ENCODE peak calls at places on chromosomes 16 and 17, in ten cellular contexts. One of them, this sample, is unnamed.

GRCh38 chr17:17134952-17135340 is 71.2 kb downstream of the PLD6 start:
- DNase-seq in AG04450: no peak
- DNase-seq in uterus: no peak
- DNase-seq in transverse colon: no peak
- DNase-seq in CD8-positive, alpha-beta memory T cell: no peak
- DNase-seq in ovary: no peak
- DNase-seq in small intestine: no peak
- DNase-seq in IMR-90: no peak
- DNase-seq in CD8-positive, alpha-beta T cell: no peak
- DNase-seq in GM23338: no peak
- DNase-seq in this sample: no peak

GRCh38 chr16:85170066-85171003 is 58.1 kb upstream of the CIBAR2 start:
- DNase-seq in AG04450: no peak
- DNase-seq in uterus: no peak
- DNase-seq in transverse colon: no peak
- DNase-seq in CD8-positive, alpha-beta memory T cell: peak; percentile 39
- DNase-seq in ovary: no peak
- DNase-seq in small intestine: no peak
- DNase-seq in IMR-90: no peak
- DNase-seq in CD8-positive, alpha-beta T cell: no peak
- DNase-seq in GM23338: no peak
- DNase-seq in this sample: no peak

GRCh38 chr17:33725675-33726271 is 432.7 kb upstream of the ASIC2 start:
- DNase-seq in AG04450: no peak
- DNase-seq in uterus: no peak
- DNase-seq in transverse colon: peak; percentile 24
- DNase-seq in CD8-positive, alpha-beta memory T cell: no peak
- DNase-seq in ovary: no peak
- DNase-seq in small intestine: peak; percentile 23
- DNase-seq in IMR-90: peak; percentile 17
- DNase-seq in CD8-positive, alpha-beta T cell: no peak
- DNase-seq in GM23338: peak; percentile 81
- DNase-seq in this sample: peak; percentile 8

GRCh38 chr16:48536600-48537200 is 73.3 kb downstream of the N4BP1 start:
- DNase-seq in AG04450: no peak
- DNase-seq in uterus: no peak
- DNase-seq in transverse colon: no peak
- DNase-seq in CD8-positive, alpha-beta memory T cell: no peak
- DNase-seq in ovary: no peak
- DNase-seq in small intestine: no peak
- DNase-seq in IMR-90: no peak
- DNase-seq in CD8-positive, alpha-beta T cell: no peak
- DNase-seq in GM23338: no peak
- DNase-seq in this sample: no peak

GRCh38 chr17:81641825-81642489 is 5.0 kb downstream of the TSPAN10 start:
- DNase-seq in AG04450: peak; percentile 29
- DNase-seq in uterus: no peak
- DNase-seq in transverse colon: no peak
- DNase-seq in CD8-positive, alpha-beta memory T cell: no peak
- DNase-seq in ovary: no peak
- DNase-seq in small intestine: no peak
- DNase-seq in IMR-90: peak; percentile 77
- DNase-seq in CD8-positive, alpha-beta T cell: no peak
- DNase-seq in GM23338: no peak
- DNase-seq in this sample: no peak

GRCh38 chr17:47918991-47919390 is 22.4 kb upstream of the PNPO start:
- DNase-seq in AG04450: no peak
- DNase-seq in uterus: no peak
- DNase-seq in transverse colon: no peak
- DNase-seq in CD8-positive, alpha-beta memory T cell: no peak
- DNase-seq in ovary: no peak
- DNase-seq in small intestine: no peak
- DNase-seq in IMR-90: no peak
- DNase-seq in CD8-positive, alpha-beta T cell: no peak
- DNase-seq in GM23338: no peak
- DNase-seq in this sample: no peak

GRCh38 chr16:54812229-54812628 is 118.4 kb upstream of the IRX5 start:
- DNase-seq in AG04450: no peak
- DNase-seq in uterus: no peak
- DNase-seq in transverse colon: no peak
- DNase-seq in CD8-positive, alpha-beta memory T cell: no peak
- DNase-seq in ovary: no peak
- DNase-seq in small intestine: no peak
- DNase-seq in IMR-90: no peak
- DNase-seq in CD8-positive, alpha-beta T cell: no peak
- DNase-seq in GM23338: no peak
- DNase-seq in this sample: no peak

GRCh38 chr17:65564793-65565192 is 3.3 kb upstream of the AXIN2 start:
- DNase-seq in AG04450: no peak
- DNase-seq in uterus: peak; percentile 72
- DNase-seq in transverse colon: no peak
- DNase-seq in CD8-positive, alpha-beta memory T cell: no peak
- DNase-seq in ovary: peak; percentile 64
- DNase-seq in small intestine: peak; percentile 81
- DNase-seq in IMR-90: peak; percentile 40
- DNase-seq in CD8-positive, alpha-beta T cell: no peak
- DNase-seq in GM23338: no peak
- DNase-seq in this sample: no peak

DNA sequence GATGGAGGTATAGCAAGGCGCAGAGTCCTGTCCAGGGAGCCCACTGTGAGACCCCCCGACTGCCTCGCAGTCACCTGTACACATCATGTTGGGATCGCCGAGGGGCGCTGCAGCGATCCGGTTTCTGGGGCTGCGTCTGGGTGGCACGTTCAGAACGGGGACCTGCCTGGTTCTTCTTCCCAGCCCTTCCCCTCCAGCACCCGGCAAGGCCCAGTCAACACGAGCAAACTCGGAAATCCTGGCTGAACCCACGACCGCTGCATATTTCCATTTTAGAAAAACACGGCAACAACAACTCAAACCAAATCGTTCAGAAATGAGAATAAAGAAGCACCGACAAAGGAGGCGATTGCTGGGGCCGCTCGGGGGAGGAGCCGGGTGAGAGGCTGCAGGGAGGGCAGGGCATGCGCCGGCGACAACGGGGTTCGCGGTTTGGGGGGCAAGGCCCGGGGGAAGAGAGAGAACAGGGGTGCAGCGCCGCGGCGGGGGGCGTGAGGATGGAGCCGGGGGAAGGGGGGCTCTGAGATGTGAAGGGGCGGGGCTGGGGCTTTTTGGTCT is 597 bp downstream of the HSDL1 start:
- DNase-seq in AG04450: no peak
- DNase-seq in uterus: peak; percentile 28
- DNase-seq in transverse colon: peak; percentile 33
- DNase-seq in CD8-positive, alpha-beta memory T cell: peak; percentile 66
- DNase-seq in ovary: peak; percentile 19
- DNase-seq in small intestine: peak; percentile 39
- DNase-seq in IMR-90: peak; percentile 5
- DNase-seq in CD8-positive, alpha-beta T cell: peak; percentile 47
- DNase-seq in GM23338: peak; percentile 50
- DNase-seq in this sample: no peak
- H3K4me3 ChIP-seq in AG04450: peak overlapping the region; percentile 80
- H3K4me3 ChIP-seq in uterus: peak overlapping the region; percentile 81
- H3K4me3 ChIP-seq in transverse colon: peak overlapping the region; percentile 99
- H3K4me3 ChIP-seq in CD8-positive, alpha-beta memory T cell: peak overlapping the region; percentile 77
- H3K4me3 ChIP-seq in ovary: peak overlapping the region; percentile 70
- H3K4me3 ChIP-seq in small intestine: peak overlapping the region; percentile 88
- H3K4me3 ChIP-seq in IMR-90: peak overlapping the region; percentile 99
- H3K4me3 ChIP-seq in CD8-positive, alpha-beta T cell: peak overlapping the region; percentile 90
- H3K4me3 ChIP-seq in GM23338: peak overlapping the region; percentile 100
- H3K4me3 ChIP-seq in this sample: peak overlapping the region; percentile 75

DNA sequence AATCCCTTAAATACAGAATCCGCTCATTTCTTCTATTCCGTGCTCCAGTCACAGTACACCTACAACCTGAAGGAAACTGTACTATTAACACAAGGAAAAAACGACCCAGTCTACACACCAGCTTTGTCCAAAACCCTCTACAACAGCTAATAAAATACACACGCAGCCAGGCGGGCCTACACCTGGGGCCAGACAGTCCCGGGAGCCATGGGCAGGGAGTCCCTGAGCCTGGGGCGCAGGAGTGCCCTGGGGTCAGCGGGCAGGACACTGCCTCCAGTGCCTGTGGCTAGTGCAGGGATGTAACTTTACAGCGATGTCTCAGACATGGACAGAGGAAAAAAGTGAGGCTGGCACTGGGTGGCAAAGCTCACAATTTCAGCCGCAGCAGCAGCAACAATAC is 28.5 kb downstream of the GNPTG start:
- DNase-seq in AG04450: no peak
- DNase-seq in uterus: no peak
- DNase-seq in transverse colon: no peak
- DNase-seq in CD8-positive, alpha-beta memory T cell: no peak
- DNase-seq in ovary: no peak
- DNase-seq in small intestine: no peak
- DNase-seq in IMR-90: no peak
- DNase-seq in CD8-positive, alpha-beta T cell: no peak
- DNase-seq in GM23338: no peak
- DNase-seq in this sample: no peak
- H3K4me3 ChIP-seq in AG04450: no peak overlapping the region
- H3K4me3 ChIP-seq in uterus: no peak overlapping the region
- H3K4me3 ChIP-seq in transverse colon: no peak overlapping the region
- H3K4me3 ChIP-seq in CD8-positive, alpha-beta memory T cell: no peak overlapping the region
- H3K4me3 ChIP-seq in ovary: no peak overlapping the region
- H3K4me3 ChIP-seq in small intestine: no peak overlapping the region
- H3K4me3 ChIP-seq in IMR-90: no peak overlapping the region
- H3K4me3 ChIP-seq in CD8-positive, alpha-beta T cell: no peak overlapping the region
- H3K4me3 ChIP-seq in GM23338: peak overlapping the region; percentile 86
- H3K4me3 ChIP-seq in this sample: no peak overlapping the region

GRCh38 chr17:37743612-37743874 is 1.3 kb downstream of the HNF1B start:
- DNase-seq in AG04450: no peak
- DNase-seq in uterus: no peak
- DNase-seq in transverse colon: peak; percentile 73
- DNase-seq in CD8-positive, alpha-beta memory T cell: no peak
- DNase-seq in ovary: no peak
- DNase-seq in small intestine: peak; percentile 91
- DNase-seq in IMR-90: no peak
- DNase-seq in CD8-positive, alpha-beta T cell: no peak
- DNase-seq in GM23338: no peak
- DNase-seq in this sample: no peak

GRCh38 chr17:37742114-37742761 is 2.6 kb downstream of the HNF1B start:
- DNase-seq in AG04450: no peak
- DNase-seq in uterus: no peak
- DNase-seq in transverse colon: no peak
- DNase-seq in CD8-positive, alpha-beta memory T cell: no peak
- DNase-seq in ovary: no peak
- DNase-seq in small intestine: peak; percentile 36
- DNase-seq in IMR-90: peak; percentile 20
- DNase-seq in CD8-positive, alpha-beta T cell: no peak
- DNase-seq in GM23338: peak; percentile 70
- DNase-seq in this sample: no peak

GRCh38 chr17:37741334-37742113 is 3.3 kb downstream of the HNF1B start:
- DNase-seq in AG04450: no peak
- DNase-seq in uterus: no peak
- DNase-seq in transverse colon: no peak
- DNase-seq in CD8-positive, alpha-beta memory T cell: no peak
- DNase-seq in ovary: no peak
- DNase-seq in small intestine: no peak
- DNase-seq in IMR-90: no peak
- DNase-seq in CD8-positive, alpha-beta T cell: no peak
- DNase-seq in GM23338: no peak
- DNase-seq in this sample: no peak

GRCh38 chr17:37743875-37744632 is 805 bp downstream of the HNF1B start:
- DNase-seq in AG04450: no peak
- DNase-seq in uterus: no peak
- DNase-seq in transverse colon: peak; percentile 42
- DNase-seq in CD8-positive, alpha-beta memory T cell: no peak
- DNase-seq in ovary: no peak
- DNase-seq in small intestine: peak; percentile 38
- DNase-seq in IMR-90: no peak
- DNase-seq in CD8-positive, alpha-beta T cell: no peak
- DNase-seq in GM23338: peak; percentile 65
- DNase-seq in this sample: no peak

GRCh38 chr17:37742762-37743611 is 1.9 kb downstream of the HNF1B start:
- DNase-seq in AG04450: no peak
- DNase-seq in uterus: no peak
- DNase-seq in transverse colon: peak; percentile 31
- DNase-seq in CD8-positive, alpha-beta memory T cell: no peak
- DNase-seq in ovary: no peak
- DNase-seq in small intestine: peak; percentile 88
- DNase-seq in IMR-90: no peak
- DNase-seq in CD8-positive, alpha-beta T cell: no peak
- DNase-seq in GM23338: peak; percentile 63
- DNase-seq in this sample: no peak
- H3K4me3 ChIP-seq in AG04450: no peak overlapping the region
- H3K4me3 ChIP-seq in uterus: no peak overlapping the region
- H3K4me3 ChIP-seq in transverse colon: no peak overlapping the region
- H3K4me3 ChIP-seq in CD8-positive, alpha-beta memory T cell: no peak overlapping the region
- H3K4me3 ChIP-seq in ovary: peak overlapping the region; percentile 30
- H3K4me3 ChIP-seq in small intestine: peak overlapping the region; percentile 61
- H3K4me3 ChIP-seq in IMR-90: no peak overlapping the region
- H3K4me3 ChIP-seq in CD8-positive, alpha-beta T cell: peak overlapping the region; percentile 27
- H3K4me3 ChIP-seq in GM23338: peak overlapping the region; percentile 78
- H3K4me3 ChIP-seq in this sample: no peak overlapping the region

DNA sequence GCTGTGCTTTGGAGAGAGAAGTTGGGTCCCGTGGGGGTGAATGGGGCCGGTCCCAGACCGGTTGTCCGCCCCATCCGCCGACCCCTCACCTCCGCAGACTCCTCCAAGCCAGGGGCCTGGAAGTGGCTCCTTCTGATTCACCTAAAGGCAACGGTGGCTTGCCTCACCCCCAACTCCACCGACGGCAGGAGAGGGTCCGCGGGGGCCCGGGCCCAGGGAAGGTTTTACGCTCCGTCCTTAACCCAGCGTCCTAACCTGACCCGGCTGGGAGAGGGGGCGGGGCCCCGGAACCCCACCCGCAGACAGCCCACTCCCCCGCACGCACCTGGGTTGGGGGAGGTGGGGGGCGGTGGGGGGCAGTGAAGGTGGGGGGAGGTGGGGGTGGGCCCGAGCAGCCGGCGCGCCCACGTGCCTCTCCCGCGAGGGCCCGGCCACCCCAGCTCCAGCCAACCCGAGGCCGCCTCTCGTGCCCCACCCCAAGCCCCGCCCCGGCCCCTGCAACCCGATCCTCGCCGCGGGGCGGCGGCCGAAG is 12.7 kb upstream of the CD300A start:
- DNase-seq in AG04450: no peak
- DNase-seq in uterus: no peak
- DNase-seq in transverse colon: no peak
- DNase-seq in CD8-positive, alpha-beta memory T cell: peak; percentile 80
- DNase-seq in ovary: no peak
- DNase-seq in small intestine: no peak
- DNase-seq in IMR-90: no peak
- DNase-seq in CD8-positive, alpha-beta T cell: no peak
- DNase-seq in GM23338: no peak
- DNase-seq in this sample: no peak
- H3K4me3 ChIP-seq in AG04450: no peak overlapping the region
- H3K4me3 ChIP-seq in uterus: peak overlapping the region; percentile 20
- H3K4me3 ChIP-seq in transverse colon: peak overlapping the region; percentile 11
- H3K4me3 ChIP-seq in CD8-positive, alpha-beta memory T cell: no peak overlapping the region
- H3K4me3 ChIP-seq in ovary: peak overlapping the region; percentile 44
- H3K4me3 ChIP-seq in small intestine: no peak overlapping the region
- H3K4me3 ChIP-seq in IMR-90: no peak overlapping the region
- H3K4me3 ChIP-seq in CD8-positive, alpha-beta T cell: no peak overlapping the region
- H3K4me3 ChIP-seq in GM23338: peak overlapping the region; percentile 66
- H3K4me3 ChIP-seq in this sample: peak overlapping the region; percentile 15

This sample was measured in Jurkat, Clone E6-1.